ENCODE peak calls at places on chromosome 16, in six cellular contexts. W is NCI-H460, K is activated T-helper 1 cell treated with Interleukin-2 at 50 U/mL for 16 hours, S is prostate gland, M is upper lobe of right lung, U is skeletal muscle cell. O is an unnamed sample.

GRCh38 chr16:25018972-25019617 is 3.9 kb upstream of the ARHGAP17 start:
- DNase-seq in W (no peak), K (no peak), S (no peak), M (no peak), U (no peak), O (no peak)

GRCh38 chr16:48479319-48479718 is 94.1 kb upstream of the SIAH1 start:
- DNase-seq in W (no peak), K (no peak), S (no peak), M (no peak), U (no peak), O (no peak)

GRCh38 chr16:15704545-15704987 is 54.5 kb downstream of the NDE1 start:
- DNase-seq in W (peak; percentile 74), K (peak; percentile 50), S (peak; percentile 76), M (no peak), U (no peak), O (no peak)

GRCh38 chr16:50509521-50510341 is 38.5 kb upstream of the NKD1 start:
- DNase-seq in W (no peak), K (peak; percentile 5), S (no peak), M (no peak), U (no peak), O (no peak)

GRCh38 chr16:13242201-13242600 is 340.8 kb downstream of the SHISA9 start:
- DNase-seq in W (no peak), K (no peak), S (no peak), M (no peak), U (no peak), O (no peak)

GRCh38 chr16:84132527-84133285 is 12.3 kb downstream of the HSDL1 start:
- DNase-seq in W (no peak), K (no peak), S (no peak), M (no peak), U (no peak), O (no peak)

GRCh38 chr16:1018447-1018846 is 36.9 kb downstream of the SOX8 start:
- DNase-seq in W (no peak), K (no peak), S (no peak), M (no peak), U (no peak), O (no peak)

GRCh38 chr16:27110524-27110896 is 43.8 kb downstream of the C16orf82 start:
- DNase-seq in W (no peak), K (no peak), S (no peak), M (no peak), U (no peak), O (no peak)

GRCh38 chr16:57498031-57498430 is 11.7 kb upstream of the DOK4 start:
- DNase-seq in W (no peak), K (no peak), S (no peak), M (no peak), U (no peak), O (no peak)

GRCh38 chr16:84062734-84063640 is 20.4 kb upstream of the SLC38A8 start:
- DNase-seq in W (peak; percentile 51), K (peak; percentile 24), S (peak; percentile 51), M (peak; percentile 89), U (peak; percentile 31), O (peak; percentile 23)

GRCh38 chr16:70508752-70509151 is 14.6 kb downstream of the COG4 start:
- DNase-seq in W (no peak), K (no peak), S (no peak), M (no peak), U (no peak), O (no peak)

GRCh38 chr16:10408824-10409381 is 23.0 kb downstream of the ATF7IP2 start:
- DNase-seq in W (no peak), K (no peak), S (no peak), M (no peak), U (no peak), O (no peak)

GRCh38 chr16:49836218-49836617 is 19.7 kb downstream of the ZNF423 start:
- DNase-seq in W (no peak), K (no peak), S (no peak), M (no peak), U (no peak), O (no peak)

GRCh38 chr16:89015271-89015859 is 38.4 kb upstream of the CBFA2T3 start:
- DNase-seq in W (no peak), K (no peak), S (no peak), M (peak; percentile 46), U (no peak), O (no peak)

GRCh38 chr16:88581033-88581432 is 10.8 kb downstream of the ZC3H18 start:
- DNase-seq in W (no peak), K (no peak), S (no peak), M (no peak), U (no peak), O (no peak)

GRCh38 chr16:11687606-11688519 is 19.6 kb downstream of the SNN start:
- DNase-seq in W (no peak), K (no peak), S (no peak), M (no peak), U (no peak), O (no peak)

GRCh38 chr16:81650281-81650680 is 128.8 kb upstream of the PLCG2 start:
- DNase-seq in W (no peak), K (no peak), S (no peak), M (no peak), U (no peak), O (no peak)

GRCh38 chr16:15643453-15644305 is 725 bp upstream of the MARF1 start:
- DNase-seq in W (peak; percentile 67), K (no peak), S (peak; percentile 11), M (no peak), U (no peak), O (peak; percentile 32)

GRCh38 chr16:56246051-56246817 is 54.9 kb downstream of the GNAO1 start:
- DNase-seq in W (no peak), K (no peak), S (no peak), M (no peak), U (no peak), O (no peak)

GRCh38 chr16:50547944-50548658 is at the start of gene NKD1:
- DNase-seq in W (peak; percentile 38), K (peak; percentile 67), S (peak; percentile 68), M (peak; percentile 85), U (no peak), O (no peak)

GRCh38 chr16:86952769-86953168 is 364.4 kb downstream of the C16orf95 start:
- DNase-seq in W (no peak), K (no peak), S (no peak), M (no peak), U (no peak), O (no peak)

GRCh38 chr16:16038950-16039349 is 89.5 kb downstream of the ABCC1 start:
- DNase-seq in W (no peak), K (no peak), S (no peak), M (no peak), U (no peak), O (no peak)

GRCh38 chr16:83682126-83682857 is 125.5 kb upstream of the HSBP1 start:
- DNase-seq in W (no peak), K (no peak), S (no peak), M (no peak), U (no peak), O (no peak)

GRCh38 chr16:23124315-23124714 is 24.9 kb downstream of the USP31 start:
- DNase-seq in W (no peak), K (no peak), S (no peak), M (no peak), U (peak; percentile 83), O (no peak)

GRCh38 chr16:28163699-28164584 is 47.8 kb downstream of the XPO6 start:
- DNase-seq in W (peak; percentile 28), K (no peak), S (no peak), M (no peak), U (peak; percentile 49), O (no peak)

GRCh38 chr16:495127-495748 is 32.3 kb upstream of the CAPN15 start:
- DNase-seq in W (peak; percentile 22), K (no peak), S (no peak), M (no peak), U (no peak), O (no peak)

GRCh38 chr16:727291-727977 is 528 bp downstream of the HAGHL start:
- DNase-seq in W (no peak), K (no peak), S (no peak), M (no peak), U (no peak), O (no peak)

GRCh38 chr16:57626420-57627170 is 1.8 kb upstream of the ADGRG1 start:
- DNase-seq in W (no peak), K (no peak), S (no peak), M (no peak), U (no peak), O (no peak)

O was measured in SHP77 treated with DMSO at 0.1 percent for 48 hours.